ENCODE peak calls at places on chromosomes 12 and 14, in four cellular contexts. T is lower lobe of right lung; L is NCI-H226; V is CD4-positive, alpha-beta T cell. Z is an unnamed sample.

GRCh38 chr12:105995986-105996385 is 142.8 kb downstream of the NUAK1 start:
- DNase-seq in V (no peak), T (no peak), L (no peak), Z (no peak)

GRCh38 chr12:113359133-113359938 is 949 bp downstream of the PLBD2 start:
- DNase-seq in T (no peak), V (no peak), L (no peak), Z (no peak)

GRCh38 chr14:23376477-23377200 is at the start of gene CMTM5:
- DNase-seq in T (no peak), V (no peak), L (no peak), Z (peak; percentile 4)

GRCh38 chr14:38255673-38256357 is at the start of gene CLEC14A:
- DNase-seq in L (no peak), V (no peak), T (peak; percentile 64), Z (no peak)

GRCh38 chr12:15268927-15269552 is 47.8 kb upstream of the RERG start:
- DNase-seq in L (peak; percentile 29), V (peak; percentile 6), T (no peak), Z (peak; percentile 60)

GRCh38 chr14:103021817-103022668 is 35.3 kb downstream of the CDC42BPB start:
- DNase-seq in T (no peak), L (no peak), V (no peak), Z (no peak)

GRCh38 chr12:32519047-32519446 is 119.7 kb downstream of the FGD4 start:
- DNase-seq in L (no peak), V (no peak), T (no peak), Z (no peak)

GRCh38 chr12:110345963-110346362 is 57.5 kb downstream of the ANAPC7 start:
- DNase-seq in L (no peak), T (no peak), V (no peak), Z (no peak)

GRCh38 chr12:14567311-14568195 is at the start of gene PLBD1:
- DNase-seq in T (peak; percentile 87), V (no peak), L (peak; percentile 7), Z (no peak)

GRCh38 chr14:104660597-104660996 is 28.8 kb upstream of the INF2 start:
- DNase-seq in L (no peak), V (no peak), T (no peak), Z (no peak)

GRCh38 chr14:75837151-75837787 is 144.5 kb downstream of the TGFB3 start:
- DNase-seq in T (no peak), L (peak; percentile 27), V (no peak), Z (no peak)

GRCh38 chr12:109804820-109805761 is 28.1 kb downstream of the TRPV4 start:
- DNase-seq in T (peak; percentile 80), L (no peak), V (peak; percentile 55), Z (peak; percentile 67)

GRCh38 chr12:130826151-130826801 is 12.8 kb downstream of the STX2 start:
- DNase-seq in T (peak; percentile 69), V (peak; percentile 67), L (peak; percentile 61), Z (peak; percentile 52)